ENCODE peak calls at places on chromosomes 12 and 14, in six cellular contexts. T, W, G, S, J and Z are unnamed samples.

GRCh38 chr12:49041036-49041880 is 19.3 kb downstream of the KMT2D start:
- DNase-seq in T (no peak), W (no peak), G (no peak), S (no peak), J (no peak), Z (no peak)

GRCh38 chr14:48096869-48097268 is 421.5 kb upstream of the MDGA2 start:
- DNase-seq in T (no peak), W (no peak), G (no peak), S (no peak), J (no peak), Z (no peak)

GRCh38 chr12:12885060-12885792 is 6.1 kb upstream of the GPRC5A start:
- DNase-seq in T (no peak), W (no peak), G (no peak), S (no peak), J (no peak), Z (no peak)

GRCh38 chr12:127284870-127285431 is 982.0 kb upstream of the TMEM132C start:
- DNase-seq in T (peak; percentile 65), W (peak; percentile 88), G (no peak), S (no peak), J (no peak), Z (peak; percentile 99)

GRCh38 chr12:122137681-122138080 is 36.3 kb downstream of the IL31 start:
- DNase-seq in T (no peak), W (peak; percentile 44), G (no peak), S (no peak), J (no peak), Z (no peak)

GRCh38 chr12:80857311-80857710 is 80.4 kb downstream of the LIN7A start:
- DNase-seq in T (peak; percentile 35), W (no peak), G (no peak), S (no peak), J (no peak), Z (no peak)

GRCh38 chr12:15801770-15802393 is 12.7 kb upstream of the EPS8 start:
- DNase-seq in T (no peak), W (peak; percentile 96), G (no peak), S (no peak), J (no peak), Z (no peak)

GRCh38 chr12:78192979-78193378 is 362.3 kb downstream of the NAV3 start:
- DNase-seq in T (no peak), W (no peak), G (no peak), S (no peak), J (no peak), Z (peak; percentile 57)

GRCh38 chr14:78605065-78605762 is 435.0 kb downstream of the NRXN3 start:
- DNase-seq in T (no peak), W (no peak), G (no peak), S (no peak), J (no peak), Z (no peak)

GRCh38 chr12:107405436-107405835 is 280.2 kb upstream of the PWP1 start:
- DNase-seq in T (no peak), W (no peak), G (no peak), S (no peak), J (no peak), Z (no peak)

GRCh38 chr12:124368421-124369032 is 73.6 kb downstream of the RFLNA start:
- DNase-seq in T (no peak), W (no peak), G (no peak), S (no peak), J (no peak), Z (no peak)

GRCh38 chr12:59626382-59626781 is 30.6 kb downstream of the SLC16A7 start:
- DNase-seq in T (no peak), W (peak; percentile 79), G (no peak), S (no peak), J (no peak), Z (no peak)

GRCh38 chr14:102055181-102055901 is 31.5 kb downstream of the HSP90AA1 start:
- DNase-seq in T (peak; percentile 54), W (peak; percentile 65), G (no peak), S (no peak), J (no peak), Z (peak; percentile 21)

GRCh38 chr12:101876861-101877815 is at the start of gene DRAM1:
- DNase-seq in T (peak; percentile 86), W (peak; percentile 73), G (peak; percentile 43), S (peak; percentile 34), J (peak; percentile 61), Z (peak; percentile 69)

GRCh38 chr12:57764662-57765002 is 2.2 kb downstream of the CYP27B1 start:
- DNase-seq in T (no peak), W (no peak), G (no peak), S (no peak), J (no peak), Z (no peak)

GRCh38 chr14:22412936-22413411 is 176.1 kb downstream of the DAD1 start:
- DNase-seq in T (no peak), W (no peak), G (no peak), S (no peak), J (no peak), Z (no peak)

GRCh38 chr12:131087302-131087818 is 133.7 kb downstream of the ADGRD1 start:
- DNase-seq in T (no peak), W (no peak), G (no peak), S (no peak), J (no peak), Z (no peak)

GRCh38 chr12:52865090-52865944 is 16.5 kb upstream of the KRT78 start:
- DNase-seq in T (peak; percentile 56), W (peak; percentile 79), G (no peak), S (peak; percentile 25), J (no peak), Z (no peak)

GRCh38 chr14:21505009-21505553 is 6.1 kb downstream of the METTL3 start:
- DNase-seq in T (no peak), W (no peak), G (no peak), S (no peak), J (no peak), Z (no peak)

GRCh38 chr14:95348395-95349080 is 28.8 kb upstream of the CLMN start:
- DNase-seq in T (no peak), W (no peak), G (no peak), S (no peak), J (no peak), Z (no peak)

GRCh38 chr14:52551696-52552062 is 626 bp downstream of the TXNDC16 start:
- DNase-seq in T (peak; percentile 25), W (peak; percentile 52), G (no peak), S (peak; percentile 55), J (no peak), Z (no peak)

GRCh38 chr12:53053223-53054111 is 3.6 kb downstream of the TNS2 start:
- DNase-seq in T (no peak), W (peak; percentile 73), G (no peak), S (peak; percentile 45), J (peak; percentile 52), Z (no peak)

GRCh38 chr12:27732281-27732680 is 21.6 kb downstream of the MRPS35 start:
- DNase-seq in T (no peak), W (no peak), G (no peak), S (peak; percentile 20), J (no peak), Z (no peak)

GRCh38 chr14:31420013-31420318 is 384 bp downstream of the HEATR5A start:
- DNase-seq in T (no peak), W (peak; percentile 33), G (no peak), S (peak; percentile 21), J (peak; percentile 18), Z (no peak)

GRCh38 chr14:52929192-52929807 is 21.6 kb downstream of the FERMT2 start:
- DNase-seq in T (no peak), W (no peak), G (no peak), S (no peak), J (no peak), Z (no peak)

GRCh38 chr14:69008411-69008810 is 29.3 kb upstream of the ACTN1 start:
- DNase-seq in T (peak; percentile 23), W (no peak), G (no peak), S (no peak), J (no peak), Z (no peak)

GRCh38 chr14:97707603-97708002 is 910.4 kb downstream of the VRK1 start:
- DNase-seq in T (no peak), W (no peak), G (no peak), S (no peak), J (no peak), Z (no peak)

GRCh38 chr14:35380794-35381193 is 23.8 kb downstream of the NFKBIA start:
- DNase-seq in T (no peak), W (no peak), G (no peak), S (no peak), J (no peak), Z (peak; percentile 57)

GRCh38 chr14:101508948-101509729 is 52.2 kb upstream of the DIO3 start:
- DNase-seq in T (no peak), W (no peak), G (no peak), S (no peak), J (no peak), Z (no peak)

GRCh38 chr12:59027199-59027598 is 106.9 kb upstream of the LRIG3 start:
- DNase-seq in T (no peak), W (no peak), G (no peak), S (no peak), J (no peak), Z (no peak)

DNA sequence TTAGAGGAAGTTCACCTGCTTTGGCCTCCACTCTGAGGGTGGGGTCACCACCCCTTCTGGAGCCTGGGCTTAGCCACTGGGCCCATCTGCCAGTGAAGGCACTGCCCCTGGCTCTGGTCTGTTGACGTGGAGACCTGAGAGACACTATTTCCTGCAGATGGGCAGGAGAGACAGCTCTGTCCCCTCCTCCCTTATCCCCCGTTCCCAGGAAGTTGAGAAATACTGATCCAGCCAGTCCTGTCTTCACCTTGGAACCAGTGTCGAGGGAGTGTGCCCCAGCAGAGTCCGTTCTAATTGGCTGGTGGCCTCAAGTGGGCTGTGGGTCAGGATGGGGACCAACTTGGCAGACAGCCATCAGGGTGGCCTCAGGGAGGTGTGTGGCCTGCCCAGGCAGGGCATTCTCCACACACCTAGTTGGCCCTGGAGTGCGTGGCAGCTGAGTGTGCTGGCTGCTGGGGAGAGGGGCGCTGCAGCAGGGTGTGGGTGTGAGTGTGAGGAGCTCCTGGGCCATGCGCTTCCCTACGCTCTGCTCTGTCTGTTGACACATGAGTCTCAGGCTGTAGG is 25.4 kb downstream of the CLSTN3 start:
- DNase-seq in T (no peak), W (peak; percentile 83), G (no peak), S (no peak), J (no peak), Z (no peak)
- H3K4me3 ChIP-seq in T (no peak overlapping the region), W (no peak overlapping the region), G (no peak overlapping the region), S (no peak overlapping the region), J (no peak overlapping the region), Z (no peak overlapping the region)

GRCh38 chr12:75754141-75754540 is 242.7 kb upstream of the KRR1 start:
- DNase-seq in T (no peak), W (no peak), G (no peak), S (no peak), J (no peak), Z (no peak)
- H3K4me3 ChIP-seq in T (no peak overlapping the region), W (no peak overlapping the region), G (no peak overlapping the region), S (no peak overlapping the region), J (no peak overlapping the region), Z (no peak overlapping the region)

DNA sequence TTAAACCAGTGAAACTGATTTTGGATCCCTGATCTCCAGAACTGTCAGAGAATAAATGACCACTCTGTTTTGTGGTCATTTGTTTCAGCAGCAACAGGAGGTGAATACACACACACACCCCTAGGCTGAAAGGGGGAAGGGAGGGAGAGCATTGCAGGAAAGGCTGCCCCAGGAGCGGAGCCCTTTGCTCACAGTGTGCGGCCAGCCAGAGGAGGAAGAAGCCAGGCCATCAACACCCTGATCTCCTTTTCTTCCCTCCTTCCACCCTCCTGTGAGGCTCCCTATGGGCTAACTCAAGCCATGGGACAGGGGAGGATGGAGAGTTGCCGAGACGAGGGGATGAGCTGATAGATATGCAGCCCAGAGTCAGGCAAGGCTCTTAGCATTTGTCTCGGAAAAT is 211.9 kb downstream of the TBX5 start:
- DNase-seq in T (no peak), W (no peak), G (no peak), S (no peak), J (no peak), Z (no peak)
- H3K4me3 ChIP-seq in T (no peak overlapping the region), W (no peak overlapping the region), G (no peak overlapping the region), S (no peak overlapping the region), J (no peak overlapping the region), Z (no peak overlapping the region)

GRCh38 chr14:105018414-105018813 is 2.5 kb downstream of the CDCA4 start:
- DNase-seq in T (no peak), W (no peak), G (no peak), S (no peak), J (no peak), Z (no peak)
- H3K4me3 ChIP-seq in T (no peak overlapping the region), W (no peak overlapping the region), G (no peak overlapping the region), S (peak overlapping the region; percentile 78), J (peak overlapping the region; percentile 26), Z (no peak overlapping the region)